ENCODE peak calls at places on chromosomes 5 and 9, in five cellular contexts. Y is PC-3, A is GM23248, H is neural progenitor cell, K is SK-N-SH. Q is an unnamed sample.

GRCh38 chr5:20572560-20572959 is 584.6 kb upstream of the CDH18 start:
- DNase-seq in H (peak; percentile 5), Y (peak; percentile 93), K (no peak), A (peak; percentile 31), Q (no peak)

GRCh38 chr9:105639936-105640335 is 22.3 kb upstream of the TAL2 start:
- DNase-seq in K (no peak), H (no peak), Y (no peak), A (no peak), Q (no peak)

GRCh38 chr9:120925535-120926396 is 830 bp downstream of the TRAF1 start:
- DNase-seq in Y (peak; percentile 23), A (peak; percentile 87), K (no peak), H (no peak), Q (no peak)

GRCh38 chr5:11504794-11505193 is 399.5 kb downstream of the CTNND2 start:
- DNase-seq in Y (peak; percentile 48), H (peak; percentile 36), A (peak; percentile 32), K (no peak), Q (no peak)

GRCh38 chr5:144944936-144945335 is 774.3 kb downstream of the KCTD16 start:
- DNase-seq in K (peak; percentile 24), Y (no peak), H (no peak), A (no peak), Q (no peak)

GRCh38 chr9:5708414-5708813 is 79.5 kb downstream of the RIC1 start:
- DNase-seq in Y (no peak), A (peak; percentile 37), H (no peak), K (no peak), Q (no peak)

GRCh38 chr9:118306773-118307172 is 602.6 kb downstream of the TLR4 start:
- DNase-seq in A (no peak), K (no peak), Y (no peak), H (no peak), Q (no peak)

GRCh38 chr9:111016046-111017026 is 21.9 kb downstream of the LPAR1 start:
- DNase-seq in Y (peak; percentile 61), A (peak; percentile 56), K (peak; percentile 24), H (no peak), Q (no peak)

GRCh38 chr5:9051779-9052178 is 494.1 kb downstream of the SEMA5A start:
- DNase-seq in K (no peak), Y (no peak), A (no peak), H (no peak), Q (no peak)

GRCh38 chr5:8895599-8895998 is 650.3 kb downstream of the SEMA5A start:
- DNase-seq in Y (peak; percentile 28), K (no peak), A (no peak), H (no peak), Q (no peak)

GRCh38 chr5:131286400-131286715 is 22.5 kb downstream of the CDC42SE2 start:
- DNase-seq in Y (no peak), H (no peak), A (no peak), K (no peak), Q (no peak)

GRCh38 chr5:136799806-136800372 is 434.5 kb upstream of the TRPC7 start:
- DNase-seq in A (peak; percentile 58), Y (peak; percentile 18), K (no peak), H (no peak), Q (no peak)

GRCh38 chr5:109689740-109690455 is at the start of gene MAN2A1:
- DNase-seq in Y (peak; percentile 55), K (peak; percentile 81), A (peak; percentile 83), H (peak; percentile 84), Q (peak; percentile 22)

GRCh38 chr5:15550502-15551115 is 50.6 kb downstream of the FBXL7 start:
- DNase-seq in A (no peak), K (no peak), H (no peak), Y (no peak), Q (no peak)

GRCh38 chr5:58940446-58940845 is 357.6 kb downstream of the RAB3C start:
- DNase-seq in A (no peak), Y (no peak), K (no peak), H (no peak), Q (no peak)

GRCh38 chr9:114057161-114057560 is 20.9 kb downstream of the AMBP start:
- DNase-seq in H (no peak), A (no peak), Y (no peak), K (no peak), Q (no peak)

GRCh38 chr9:121634800-121635261 is 16.6 kb upstream of the DAB2IP start:
- DNase-seq in H (peak; percentile 79), K (peak; percentile 86), Y (peak; percentile 9), A (peak; percentile 30), Q (no peak)

GRCh38 chr5:132457371-132458225 is 33.0 kb downstream of the IRF1 start:
- DNase-seq in H (no peak), A (peak; percentile 92), Y (no peak), K (no peak), Q (no peak)

DNA sequence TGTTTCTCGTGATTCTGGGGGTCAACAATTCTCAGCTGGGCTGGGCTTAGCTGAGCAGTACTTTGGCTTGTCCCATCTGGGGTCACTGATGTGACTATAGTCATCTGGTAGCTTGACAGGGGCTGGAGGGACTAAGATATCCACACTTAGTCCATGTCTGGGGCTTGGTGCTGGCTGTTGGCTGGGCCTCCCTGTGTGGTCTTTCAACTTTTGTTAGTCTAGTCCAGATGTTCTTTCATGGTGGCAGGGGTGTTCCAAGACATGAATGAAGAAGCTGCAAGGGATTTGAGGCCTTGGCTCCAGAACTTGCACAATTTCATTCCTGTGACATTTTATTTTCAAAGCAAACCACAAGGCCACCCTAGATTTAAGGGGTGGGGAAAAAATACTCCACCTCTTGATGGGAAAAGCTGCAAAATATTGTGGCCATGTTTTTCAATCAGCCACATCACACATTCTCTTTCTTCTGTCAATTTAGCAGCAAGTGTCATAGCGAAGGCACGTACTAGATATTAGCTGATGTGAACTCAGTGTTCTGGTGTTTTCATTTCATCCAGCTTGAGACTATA is 59.2 kb downstream of the TSSK1B start:
- DNase-seq in H (no peak), K (no peak), A (no peak), Y (no peak), Q (no peak)
- H3K9ac ChIP-seq in H (no peak overlapping the region), K (no peak overlapping the region), A (no peak overlapping the region), Y (no peak overlapping the region), Q (no peak overlapping the region)

GRCh38 chr5:149452007-149452664 is 73.0 kb upstream of the IL17B start:
- DNase-seq in H (peak; percentile 57), Y (no peak), A (peak; percentile 43), K (peak; percentile 37), Q (no peak)
- TF ChIP-seq EZH2phosphoT487 in H (no peak), Y (no peak), A (no peak), K (no peak), Q (no peak)

DNA sequence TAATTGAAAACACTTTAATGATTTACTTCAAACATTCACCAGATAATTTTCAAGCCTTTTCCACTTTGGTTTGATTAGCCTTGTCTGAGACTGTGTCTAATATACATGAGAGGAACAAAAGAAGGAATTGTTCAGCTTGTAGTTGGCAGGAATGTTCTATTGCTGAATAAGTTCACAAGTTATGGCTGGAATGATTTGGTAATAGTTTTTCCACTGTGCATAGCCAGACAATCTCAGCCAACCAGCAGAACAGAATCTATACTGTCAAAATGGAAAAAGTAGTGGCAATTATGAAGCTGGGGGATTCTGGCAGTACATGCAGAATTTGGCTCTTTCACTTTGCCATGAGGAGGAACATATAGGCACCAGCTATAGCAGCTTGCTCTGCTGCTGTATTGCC is 150.4 kb downstream of the PRR16 start:
- DNase-seq in A (peak; percentile 85), K (no peak), H (no peak), Y (no peak), Q (no peak)
- H3K9ac ChIP-seq in A (peak overlapping the region; percentile 37), K (peak overlapping the region; percentile 32), H (no peak overlapping the region), Y (no peak overlapping the region), Q (no peak overlapping the region)

GRCh38 chr5:148730272-148730954 is 76.1 kb upstream of the HTR4 start:
- DNase-seq in Y (peak; percentile 78), K (no peak), H (no peak), A (peak; percentile 60), Q (no peak)
- TF ChIP-seq EZH2phosphoT487 in Y (no peak), K (no peak), H (no peak), A (no peak), Q (no peak)

DNA sequence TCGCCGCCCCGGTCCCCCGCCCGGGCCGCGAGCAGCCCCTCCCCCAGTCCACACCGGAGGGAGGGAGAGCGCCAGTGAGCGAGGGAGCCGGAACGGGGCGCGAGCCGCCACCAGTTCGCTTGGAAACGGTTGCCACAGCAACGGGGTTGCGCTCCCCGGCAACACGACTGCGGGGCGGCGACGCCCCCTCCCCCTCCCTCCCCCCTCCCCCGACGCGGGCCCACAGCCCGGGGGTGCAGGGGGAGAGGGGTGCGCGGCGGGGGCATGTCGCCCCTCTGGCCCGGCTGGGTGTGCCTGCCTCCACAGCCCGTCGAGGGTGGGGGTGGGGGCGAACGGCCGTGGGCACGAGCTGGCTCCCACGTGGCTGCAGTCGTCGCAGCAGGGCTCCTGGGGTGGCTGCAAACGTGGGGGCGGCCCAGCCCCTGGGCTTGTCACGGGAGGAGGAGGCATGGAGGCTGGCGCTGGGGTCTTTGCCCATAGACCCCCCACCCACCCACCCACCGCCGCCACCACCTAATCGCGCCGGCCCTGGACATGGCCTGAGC is 524 bp downstream of the PRR7 start:
- DNase-seq in K (peak; percentile 90), A (peak; percentile 76), H (peak; percentile 94), Y (peak; percentile 60), Q (no peak)
- H3K9ac ChIP-seq in K (peak overlapping the region; percentile 92), A (peak overlapping the region; percentile 84), H (no peak overlapping the region), Y (peak overlapping the region; percentile 75), Q (peak overlapping the region; percentile 99)

DNA sequence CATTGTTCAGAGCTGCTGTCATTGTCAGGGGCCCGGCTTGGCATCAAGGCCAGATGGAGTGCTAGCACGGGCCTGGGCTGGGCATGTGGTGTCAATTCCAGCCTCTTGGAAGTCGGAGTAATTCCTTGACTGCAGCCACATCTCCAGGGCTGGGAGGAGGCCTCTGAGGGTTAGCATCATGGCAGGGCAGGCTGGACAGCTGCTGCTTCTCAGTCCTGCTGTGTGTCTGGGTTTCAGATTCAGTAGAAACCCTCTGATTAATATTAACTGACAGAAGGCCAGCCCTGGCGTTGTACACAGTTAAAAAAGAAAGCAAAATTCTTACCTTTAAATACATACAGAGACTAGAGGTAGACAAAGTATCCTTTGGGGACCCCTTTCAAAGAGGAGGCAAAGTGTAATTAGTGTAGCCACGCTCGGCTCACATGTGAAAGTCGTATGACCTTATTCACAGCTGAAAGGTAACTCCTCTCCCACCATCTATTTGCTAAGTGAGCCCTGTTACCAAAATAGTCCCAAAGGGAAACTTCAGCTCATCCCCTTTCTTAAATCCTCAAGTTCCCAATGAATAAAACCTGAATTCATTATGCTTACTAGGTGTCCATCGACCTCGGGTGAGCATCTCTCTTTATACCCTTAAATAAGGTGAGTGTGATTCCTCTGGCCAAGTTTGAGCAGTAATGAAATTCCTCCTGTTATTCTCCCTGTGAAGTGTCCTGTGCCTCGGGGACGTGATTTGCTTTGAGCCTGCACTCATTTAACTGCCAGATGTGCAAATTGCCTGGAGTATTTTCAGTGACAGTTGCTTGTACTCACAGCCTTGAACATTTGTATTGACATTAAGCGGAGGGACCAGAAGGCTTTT is 126.6 kb downstream of the DOCK2 start:
- DNase-seq in Y (no peak), A (peak; percentile 44), H (no peak), K (peak; percentile 33), Q (no peak)
- TF ChIP-seq EZH2phosphoT487 in Y (no peak), A (no peak), H (no peak), K (no peak), Q (no peak)